ENCODE peak calls at places on chromosomes 12 and 14, in seven cellular contexts. One of them, this sample, is unnamed.

GRCh38 chr12:15435597-15435996 is 113.3 kb downstream of the PTPRO start:
- DNase-seq in neuronal stem cell: no peak
- DNase-seq in IMR-90: peak; percentile 9
- DNase-seq in H9: no peak
- DNase-seq in H1: no peak
- DNase-seq in trophoblast cell: no peak
- DNase-seq in mesenchymal stem cell: peak; percentile 3
- DNase-seq in this sample: peak; percentile 11

GRCh38 chr12:65280306-65280705 is 1.8 kb downstream of the MSRB3 start:
- DNase-seq in neuronal stem cell: no peak
- DNase-seq in IMR-90: peak; percentile 24
- DNase-seq in H9: no peak
- DNase-seq in H1: no peak
- DNase-seq in trophoblast cell: no peak
- DNase-seq in mesenchymal stem cell: peak; percentile 27
- DNase-seq in this sample: no peak

GRCh38 chr12:58465418-58465817 is 454.9 kb downstream of the LRIG3 start:
- DNase-seq in neuronal stem cell: no peak
- DNase-seq in IMR-90: peak; percentile 18
- DNase-seq in H9: no peak
- DNase-seq in H1: no peak
- DNase-seq in trophoblast cell: no peak
- DNase-seq in mesenchymal stem cell: no peak
- DNase-seq in this sample: no peak

GRCh38 chr14:99604766-99605298 is 825 bp upstream of the CCDC85C start:
- DNase-seq in neuronal stem cell: no peak
- DNase-seq in IMR-90: peak; percentile 33
- DNase-seq in H9: no peak
- DNase-seq in H1: no peak
- DNase-seq in trophoblast cell: peak; percentile 59
- DNase-seq in mesenchymal stem cell: peak; percentile 61
- DNase-seq in this sample: peak; percentile 63

GRCh38 chr14:64112859-64113258 is 181.3 kb downstream of the ESR2 start:
- DNase-seq in neuronal stem cell: no peak
- DNase-seq in IMR-90: no peak
- DNase-seq in H9: no peak
- DNase-seq in H1: no peak
- DNase-seq in trophoblast cell: peak; percentile 68
- DNase-seq in mesenchymal stem cell: no peak
- DNase-seq in this sample: no peak

GRCh38 chr14:22872833-22873520 is 1.4 kb downstream of the LRP10 start:
- DNase-seq in neuronal stem cell: no peak
- DNase-seq in IMR-90: no peak
- DNase-seq in H9: no peak
- DNase-seq in H1: no peak
- DNase-seq in trophoblast cell: no peak
- DNase-seq in mesenchymal stem cell: no peak
- DNase-seq in this sample: no peak

GRCh38 chr12:50050410-50051280 is 6.8 kb upstream of the ASIC1 start:
- DNase-seq in neuronal stem cell: no peak
- DNase-seq in IMR-90: peak; percentile 47
- DNase-seq in H9: peak; percentile 69
- DNase-seq in H1: no peak
- DNase-seq in trophoblast cell: peak; percentile 14
- DNase-seq in mesenchymal stem cell: peak; percentile 69
- DNase-seq in this sample: peak; percentile 89

GRCh38 chr14:30553311-30553989 is 5.5 kb upstream of the G2E3 start:
- DNase-seq in neuronal stem cell: no peak
- DNase-seq in IMR-90: peak; percentile 78
- DNase-seq in H9: no peak
- DNase-seq in H1: no peak
- DNase-seq in trophoblast cell: peak; percentile 34
- DNase-seq in mesenchymal stem cell: no peak
- DNase-seq in this sample: no peak

GRCh38 chr14:99195602-99196309 is 76.2 kb downstream of the BCL11B start:
- DNase-seq in neuronal stem cell: no peak
- DNase-seq in IMR-90: no peak
- DNase-seq in H9: no peak
- DNase-seq in H1: no peak
- DNase-seq in trophoblast cell: no peak
- DNase-seq in mesenchymal stem cell: no peak
- DNase-seq in this sample: no peak

GRCh38 chr14:69643430-69644200 is 32.2 kb downstream of the SUSD6 start:
- DNase-seq in neuronal stem cell: no peak
- DNase-seq in IMR-90: peak; percentile 84
- DNase-seq in H9: no peak
- DNase-seq in H1: no peak
- DNase-seq in trophoblast cell: no peak
- DNase-seq in mesenchymal stem cell: no peak
- DNase-seq in this sample: no peak

GRCh38 chr14:67263499-67264149 is 22.4 kb downstream of the PALS1 start:
- DNase-seq in neuronal stem cell: no peak
- DNase-seq in IMR-90: peak; percentile 87
- DNase-seq in H9: no peak
- DNase-seq in H1: no peak
- DNase-seq in trophoblast cell: no peak
- DNase-seq in mesenchymal stem cell: peak; percentile 88
- DNase-seq in this sample: no peak

GRCh38 chr14:64864258-64864657 is 15.4 kb downstream of the SPTB start:
- DNase-seq in neuronal stem cell: no peak
- DNase-seq in IMR-90: no peak
- DNase-seq in H9: no peak
- DNase-seq in H1: no peak
- DNase-seq in trophoblast cell: no peak
- DNase-seq in mesenchymal stem cell: no peak
- DNase-seq in this sample: no peak

GRCh38 chr12:120677765-120678473 is 9.0 kb upstream of the MLEC start:
- DNase-seq in neuronal stem cell: no peak
- DNase-seq in IMR-90: no peak
- DNase-seq in H9: no peak
- DNase-seq in H1: no peak
- DNase-seq in trophoblast cell: no peak
- DNase-seq in mesenchymal stem cell: no peak
- DNase-seq in this sample: no peak

GRCh38 chr12:74431821-74432220 is 105.8 kb upstream of the ATXN7L3B start:
- DNase-seq in neuronal stem cell: no peak
- DNase-seq in IMR-90: no peak
- DNase-seq in H9: no peak
- DNase-seq in H1: no peak
- DNase-seq in trophoblast cell: no peak
- DNase-seq in mesenchymal stem cell: peak; percentile 36
- DNase-seq in this sample: no peak

GRCh38 chr12:23830210-23830609 is 119.3 kb downstream of the SOX5 start:
- DNase-seq in neuronal stem cell: peak; percentile 21
- DNase-seq in IMR-90: no peak
- DNase-seq in H9: no peak
- DNase-seq in H1: no peak
- DNase-seq in trophoblast cell: no peak
- DNase-seq in mesenchymal stem cell: no peak
- DNase-seq in this sample: no peak

GRCh38 chr14:103818870-103819269 is 28.5 kb downstream of the PPP1R13B start:
- DNase-seq in neuronal stem cell: no peak
- DNase-seq in IMR-90: no peak
- DNase-seq in H9: no peak
- DNase-seq in H1: no peak
- DNase-seq in trophoblast cell: no peak
- DNase-seq in mesenchymal stem cell: no peak
- DNase-seq in this sample: no peak

GRCh38 chr12:100061814-100062213 is 77.1 kb upstream of the ANKS1B start:
- DNase-seq in neuronal stem cell: no peak
- DNase-seq in IMR-90: peak; percentile 24
- DNase-seq in H9: no peak
- DNase-seq in H1: no peak
- DNase-seq in trophoblast cell: no peak
- DNase-seq in mesenchymal stem cell: peak; percentile 4
- DNase-seq in this sample: no peak

GRCh38 chr14:52312872-52313492 is 1.1 kb upstream of the PTGER2 start:
- DNase-seq in neuronal stem cell: no peak
- DNase-seq in IMR-90: peak; percentile 58
- DNase-seq in H9: no peak
- DNase-seq in H1: no peak
- DNase-seq in trophoblast cell: no peak
- DNase-seq in mesenchymal stem cell: peak; percentile 32
- DNase-seq in this sample: no peak

GRCh38 chr12:93379432-93380308 is 1.9 kb downstream of the NUDT4 start:
- DNase-seq in neuronal stem cell: no peak
- DNase-seq in IMR-90: peak; percentile 14
- DNase-seq in H9: no peak
- DNase-seq in H1: no peak
- DNase-seq in trophoblast cell: no peak
- DNase-seq in mesenchymal stem cell: peak; percentile 39
- DNase-seq in this sample: peak; percentile 34

GRCh38 chr14:55373784-55374725 is 37.6 kb downstream of the ATG14 start:
- DNase-seq in neuronal stem cell: no peak
- DNase-seq in IMR-90: peak; percentile 77
- DNase-seq in H9: no peak
- DNase-seq in H1: no peak
- DNase-seq in trophoblast cell: peak; percentile 75
- DNase-seq in mesenchymal stem cell: peak; percentile 72
- DNase-seq in this sample: peak; percentile 48

GRCh38 chr12:130142736-130143135 is 19.5 kb upstream of the FZD10 start:
- DNase-seq in neuronal stem cell: no peak
- DNase-seq in IMR-90: no peak
- DNase-seq in H9: no peak
- DNase-seq in H1: no peak
- DNase-seq in trophoblast cell: no peak
- DNase-seq in mesenchymal stem cell: no peak
- DNase-seq in this sample: no peak

GRCh38 chr14:91975763-91976162 is 28.3 kb upstream of the FBLN5 start:
- DNase-seq in neuronal stem cell: no peak
- DNase-seq in IMR-90: no peak
- DNase-seq in H9: no peak
- DNase-seq in H1: no peak
- DNase-seq in trophoblast cell: no peak
- DNase-seq in mesenchymal stem cell: no peak
- DNase-seq in this sample: no peak

GRCh38 chr12:101697930-101698781 is 716 bp downstream of the CHPT1 start:
- DNase-seq in neuronal stem cell: peak; percentile 42
- DNase-seq in IMR-90: peak; percentile 7
- DNase-seq in H9: peak; percentile 40
- DNase-seq in H1: no peak
- DNase-seq in trophoblast cell: peak; percentile 54
- DNase-seq in mesenchymal stem cell: peak; percentile 48
- DNase-seq in this sample: peak; percentile 32

GRCh38 chr12:47651368-47652254 is 54.2 kb downstream of the RPAP3 start:
- DNase-seq in neuronal stem cell: peak; percentile 17
- DNase-seq in IMR-90: peak; percentile 66
- DNase-seq in H9: peak; percentile 65
- DNase-seq in H1: no peak
- DNase-seq in trophoblast cell: peak; percentile 51
- DNase-seq in mesenchymal stem cell: peak; percentile 76
- DNase-seq in this sample: peak; percentile 72

GRCh38 chr12:93098077-93098476 is 169.0 kb upstream of the EEA1 start:
- DNase-seq in neuronal stem cell: peak; percentile 29
- DNase-seq in IMR-90: peak; percentile 35
- DNase-seq in H9: peak; percentile 49
- DNase-seq in H1: no peak
- DNase-seq in trophoblast cell: peak; percentile 88
- DNase-seq in mesenchymal stem cell: peak; percentile 40
- DNase-seq in this sample: peak; percentile 86

GRCh38 chr14:51540364-51540763 is 111.3 kb upstream of the FRMD6 start:
- DNase-seq in neuronal stem cell: no peak
- DNase-seq in IMR-90: peak; percentile 41
- DNase-seq in H9: no peak
- DNase-seq in H1: no peak
- DNase-seq in trophoblast cell: peak; percentile 43
- DNase-seq in mesenchymal stem cell: peak; percentile 44
- DNase-seq in this sample: no peak

GRCh38 chr12:12510141-12510540 is 52.5 kb downstream of the DUSP16 start:
- DNase-seq in neuronal stem cell: no peak
- DNase-seq in IMR-90: peak; percentile 92
- DNase-seq in H9: no peak
- DNase-seq in H1: no peak
- DNase-seq in trophoblast cell: no peak
- DNase-seq in mesenchymal stem cell: peak; percentile 67
- DNase-seq in this sample: no peak

GRCh38 chr14:90319173-90319572 is 12.6 kb downstream of the NRDE2 start:
- DNase-seq in neuronal stem cell: no peak
- DNase-seq in IMR-90: no peak
- DNase-seq in H9: no peak
- DNase-seq in H1: no peak
- DNase-seq in trophoblast cell: peak; percentile 19
- DNase-seq in mesenchymal stem cell: no peak
- DNase-seq in this sample: no peak
- H3K23ac ChIP-seq in neuronal stem cell: no peak overlapping the region
- H3K23ac ChIP-seq in IMR-90: no peak overlapping the region
- H3K23ac ChIP-seq in H9: no peak overlapping the region
- H3K23ac ChIP-seq in H1: no peak overlapping the region
- H3K23ac ChIP-seq in trophoblast cell: no peak overlapping the region
- H3K23ac ChIP-seq in mesenchymal stem cell: no peak overlapping the region
- H3K23ac ChIP-seq in this sample: no peak overlapping the region

DNA sequence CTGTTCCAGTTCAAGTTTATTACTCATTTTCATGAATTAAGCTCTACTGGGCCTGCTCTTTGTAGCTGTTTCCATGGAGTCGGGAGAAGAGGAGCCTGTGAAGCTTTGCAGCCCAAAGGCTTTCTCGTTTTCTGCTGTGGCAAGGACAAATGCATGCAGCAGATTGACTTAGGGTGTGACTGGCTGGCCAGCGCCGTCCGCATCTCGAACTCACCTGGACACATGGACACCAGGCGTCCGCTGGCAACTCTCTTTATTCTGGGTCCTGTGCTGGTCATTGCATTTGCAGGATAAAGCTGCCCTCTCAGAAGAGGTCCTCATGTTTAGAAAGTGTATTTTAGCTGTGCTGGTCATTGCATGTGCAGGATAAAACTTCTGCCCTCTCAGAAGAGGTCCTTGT is 350.4 kb downstream of the TMEM121 start:
- DNase-seq in neuronal stem cell: no peak
- DNase-seq in IMR-90: no peak
- DNase-seq in H9: no peak
- DNase-seq in H1: no peak
- DNase-seq in trophoblast cell: no peak
- DNase-seq in mesenchymal stem cell: no peak
- DNase-seq in this sample: no peak
- H3K23ac ChIP-seq in neuronal stem cell: no peak overlapping the region
- H3K23ac ChIP-seq in IMR-90: no peak overlapping the region
- H3K23ac ChIP-seq in H9: no peak overlapping the region
- H3K23ac ChIP-seq in H1: no peak overlapping the region
- H3K23ac ChIP-seq in trophoblast cell: no peak overlapping the region
- H3K23ac ChIP-seq in mesenchymal stem cell: no peak overlapping the region
- H3K23ac ChIP-seq in this sample: no peak overlapping the region

DNA sequence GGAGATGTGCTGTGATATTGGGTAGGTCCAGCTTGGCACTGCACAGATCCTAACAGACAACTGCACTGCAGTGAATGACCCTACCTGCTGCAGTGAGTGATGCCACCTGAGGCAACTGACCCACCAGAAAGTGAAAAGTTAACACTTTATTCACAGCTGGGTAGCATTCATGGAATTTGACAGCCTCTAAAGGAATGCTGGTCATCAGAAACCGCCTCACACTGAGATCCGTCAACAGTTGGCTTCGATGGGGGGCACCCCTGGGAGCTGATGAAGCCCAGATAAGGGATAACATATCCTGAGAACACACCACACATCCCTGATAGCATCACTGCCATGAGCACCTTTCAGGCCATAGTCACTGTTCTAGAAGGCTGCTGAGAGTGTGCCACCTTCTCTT is 272.4 kb upstream of the CRY1 start:
- DNase-seq in neuronal stem cell: no peak
- DNase-seq in IMR-90: no peak
- DNase-seq in H9: no peak
- DNase-seq in H1: no peak
- DNase-seq in trophoblast cell: no peak
- DNase-seq in mesenchymal stem cell: no peak
- DNase-seq in this sample: peak; percentile 81
- H3K23ac ChIP-seq in neuronal stem cell: no peak overlapping the region
- H3K23ac ChIP-seq in IMR-90: no peak overlapping the region
- H3K23ac ChIP-seq in H9: no peak overlapping the region
- H3K23ac ChIP-seq in H1: no peak overlapping the region
- H3K23ac ChIP-seq in trophoblast cell: no peak overlapping the region
- H3K23ac ChIP-seq in mesenchymal stem cell: no peak overlapping the region
- H3K23ac ChIP-seq in this sample: no peak overlapping the region

GRCh38 chr14:68616255-68616902 is 176.5 kb downstream of the ZFP36L1 start:
- DNase-seq in neuronal stem cell: no peak
- DNase-seq in IMR-90: peak; percentile 42
- DNase-seq in H9: no peak
- DNase-seq in H1: no peak
- DNase-seq in trophoblast cell: no peak
- DNase-seq in mesenchymal stem cell: peak; percentile 64
- DNase-seq in this sample: peak; percentile 61
- H3K23ac ChIP-seq in neuronal stem cell: no peak overlapping the region
- H3K23ac ChIP-seq in IMR-90: no peak overlapping the region
- H3K23ac ChIP-seq in H9: no peak overlapping the region
- H3K23ac ChIP-seq in H1: no peak overlapping the region
- H3K23ac ChIP-seq in trophoblast cell: no peak overlapping the region
- H3K23ac ChIP-seq in mesenchymal stem cell: no peak overlapping the region
- H3K23ac ChIP-seq in this sample: no peak overlapping the region